ENCODE peak calls at places on chromosomes 12 and 14, in six cellular contexts. Z is GM10248; F is T-helper 1 cell; L is stimulated activated CD8-positive, alpha-beta memory T cell treated with anti-CD3 and anti-CD28 coated beads, Interleukin-4, amount 100 ng/mL, for 48 hours; W is brain microvascular endothelial cell; H is progenitor cell of endocrine pancreas. G is an unnamed sample.

GRCh38 chr12:10392394-10392930 is 2.6 kb upstream of the KLRK1 start:
- DNase-seq in Z (peak; percentile 30), F (no peak), L (peak; percentile 50), W (peak; percentile 96), H (no peak), G (no peak)

GRCh38 chr12:9379023-9379742 is 171.0 kb upstream of the PZP start:
- DNase-seq in Z (no peak), F (no peak), L (no peak), W (no peak), H (no peak), G (no peak)

GRCh38 chr14:63952053-63952932 is 99.5 kb downstream of the SYNE2 start:
- DNase-seq in Z (no peak), F (no peak), L (no peak), W (no peak), H (no peak), G (no peak)

GRCh38 chr12:110921262-110921661 is 883 bp upstream of the MYL2 start:
- DNase-seq in Z (no peak), F (no peak), L (no peak), W (peak; percentile 91), H (no peak), G (no peak)

GRCh38 chr14:96042218-96042930 is 3.2 kb downstream of the C14orf132 start:
- DNase-seq in Z (no peak), F (no peak), L (no peak), W (no peak), H (no peak), G (no peak)

GRCh38 chr14:74508292-74508731 is 14.7 kb downstream of the ISCA2 start:
- DNase-seq in Z (no peak), F (no peak), L (no peak), W (no peak), H (no peak), G (no peak)

GRCh38 chr12:6097384-6097783 is 27.1 kb downstream of the VWF start:
- DNase-seq in Z (no peak), F (no peak), L (no peak), W (peak; percentile 37), H (no peak), G (no peak)

GRCh38 chr14:98909251-98909944 is 362.6 kb downstream of the BCL11B start:
- DNase-seq in Z (no peak), F (no peak), L (no peak), W (peak; percentile 47), H (no peak), G (no peak)

GRCh38 chr12:78931466-78931990 is 67.0 kb downstream of the SYT1 start:
- DNase-seq in Z (no peak), F (no peak), L (no peak), W (no peak), H (no peak), G (no peak)

GRCh38 chr14:37181441-37181840 is 9.0 kb upstream of the SLC25A21 start:
- DNase-seq in Z (no peak), F (no peak), L (no peak), W (no peak), H (no peak), G (no peak)

GRCh38 chr12:58413794-58414193 is 472.4 kb downstream of the ATP23 start:
- DNase-seq in Z (no peak), F (no peak), L (no peak), W (peak; percentile 82), H (no peak), G (no peak)

GRCh38 chr12:65798903-65799302 is 25.4 kb upstream of the HMGA2 start:
- DNase-seq in Z (no peak), F (no peak), L (no peak), W (no peak), H (no peak), G (no peak)

GRCh38 chr12:68617160-68617926 is 6.6 kb downstream of the RAP1B start:
- DNase-seq in Z (no peak), F (no peak), L (no peak), W (peak; percentile 36), H (no peak), G (no peak)

GRCh38 chr12:116431677-116432300 is 127.4 kb upstream of the MAP1LC3B2 start:
- DNase-seq in Z (no peak), F (no peak), L (no peak), W (no peak), H (no peak), G (no peak)

GRCh38 chr12:38053655-38054464 is 262.7 kb upstream of the ALG10B start:
- DNase-seq in Z (no peak), F (no peak), L (peak; percentile 23), W (no peak), H (no peak), G (no peak)

GRCh38 chr14:62443796-62444195 is 601.5 kb downstream of the KCNH5 start:
- DNase-seq in Z (no peak), F (no peak), L (no peak), W (peak; percentile 55), H (no peak), G (no peak)

GRCh38 chr12:85866929-85867776 is 6.9 kb upstream of the NTS start:
- DNase-seq in Z (peak; percentile 55), F (no peak), L (no peak), W (peak; percentile 76), H (no peak), G (no peak)

GRCh38 chr12:120687570-120688289 is 781 bp downstream of the MLEC start:
- DNase-seq in Z (no peak), F (no peak), L (peak; percentile 56), W (no peak), H (no peak), G (no peak)

GRCh38 chr14:69933623-69934275 is 54.5 kb downstream of the SMOC1 start:
- DNase-seq in Z (no peak), F (no peak), L (no peak), W (no peak), H (no peak), G (no peak)

GRCh38 chr12:4193821-4194220 is 79.7 kb upstream of the CCND2 start:
- DNase-seq in Z (no peak), F (no peak), L (no peak), W (no peak), H (no peak), G (no peak)

GRCh38 chr12:56461235-56462159 is 6.9 kb upstream of the SPRYD4 start:
- DNase-seq in Z (no peak), F (no peak), L (no peak), W (peak; percentile 56), H (no peak), G (no peak)

GRCh38 chr14:77707355-77707723 is 484 bp downstream of the ALKBH1 start:
- DNase-seq in Z (peak; percentile 40), F (peak; percentile 4), L (no peak), W (peak; percentile 24), H (no peak), G (no peak)

GRCh38 chr14:60650382-60650961 is 1.2 kb upstream of the SIX1 start:
- DNase-seq in Z (no peak), F (no peak), L (no peak), W (no peak), H (no peak), G (no peak)

GRCh38 chr14:32509632-32510187 is 180.6 kb downstream of the AKAP6 start:
- DNase-seq in Z (no peak), F (no peak), L (no peak), W (peak; percentile 98), H (no peak), G (no peak)

GRCh38 chr12:6364037-6364360 is 11.4 kb downstream of the SCNN1A start:
- DNase-seq in Z (no peak), F (no peak), L (no peak), W (no peak), H (no peak), G (peak; percentile 23)

GRCh38 chr12:69555461-69555860 is 29.8 kb upstream of the CCT2 start:
- DNase-seq in Z (no peak), F (no peak), L (no peak), W (peak; percentile 81), H (no peak), G (no peak)

GRCh38 chr12:52703424-52703823 is at the start of gene KRT77:
- DNase-seq in Z (no peak), F (no peak), L (no peak), W (no peak), H (no peak), G (no peak)

GRCh38 chr14:102764220-102764671 is 13.0 kb upstream of the TRAF3 start:
- DNase-seq in Z (peak; percentile 83), F (no peak), L (no peak), W (no peak), H (no peak), G (no peak)